ENCODE peak calls at places on chromosomes 5 and 9, in four cellular contexts. One of them, this sample, is unnamed.

GRCh38 chr9:124752967-124753366 is 18.1 kb downstream of the NR6A1 start:
- DNase-seq in activated T-helper 1 cell treated with anti-CD3 and anti-CD28 coated beads, Interleukin-2, amount 50 U/mL, for 16 hours: no peak
- DNase-seq in CD4-positive, alpha-beta T cell: no peak
- DNase-seq in CMK: no peak
- DNase-seq in this sample: no peak

GRCh38 chr5:165457854-165458481 is 1952.5 kb downstream of the MAT2B start:
- DNase-seq in activated T-helper 1 cell treated with anti-CD3 and anti-CD28 coated beads, Interleukin-2, amount 50 U/mL, for 16 hours: no peak
- DNase-seq in CD4-positive, alpha-beta T cell: no peak
- DNase-seq in CMK: no peak
- DNase-seq in this sample: no peak

GRCh38 chr5:139664273-139664693 is 16.1 kb downstream of the CXXC5 start:
- DNase-seq in activated T-helper 1 cell treated with anti-CD3 and anti-CD28 coated beads, Interleukin-2, amount 50 U/mL, for 16 hours: no peak
- DNase-seq in CD4-positive, alpha-beta T cell: no peak
- DNase-seq in CMK: no peak
- DNase-seq in this sample: peak

GRCh38 chr5:149140197-149141002 is 893 bp upstream of the ABLIM3 start:
- DNase-seq in activated T-helper 1 cell treated with anti-CD3 and anti-CD28 coated beads, Interleukin-2, amount 50 U/mL, for 16 hours: no peak
- DNase-seq in CD4-positive, alpha-beta T cell: no peak
- DNase-seq in CMK: no peak
- DNase-seq in this sample: no peak

GRCh38 chr5:100694100-100694499 is 158.9 kb downstream of the FAM174A start:
- DNase-seq in activated T-helper 1 cell treated with anti-CD3 and anti-CD28 coated beads, Interleukin-2, amount 50 U/mL, for 16 hours: no peak
- DNase-seq in CD4-positive, alpha-beta T cell: no peak
- DNase-seq in CMK: no peak
- DNase-seq in this sample: no peak

GRCh38 chr9:69264526-69264925 is 60.5 kb upstream of the ENTREP1 start:
- DNase-seq in activated T-helper 1 cell treated with anti-CD3 and anti-CD28 coated beads, Interleukin-2, amount 50 U/mL, for 16 hours: no peak
- DNase-seq in CD4-positive, alpha-beta T cell: no peak
- DNase-seq in CMK: no peak
- DNase-seq in this sample: no peak

GRCh38 chr9:121483049-121483448 is 16.6 kb downstream of the GGTA1 start:
- DNase-seq in activated T-helper 1 cell treated with anti-CD3 and anti-CD28 coated beads, Interleukin-2, amount 50 U/mL, for 16 hours: no peak
- DNase-seq in CD4-positive, alpha-beta T cell: no peak
- DNase-seq in CMK: no peak
- DNase-seq in this sample: no peak

GRCh38 chr9:128393171-128393761 is 22.1 kb downstream of the URM1 start:
- DNase-seq in activated T-helper 1 cell treated with anti-CD3 and anti-CD28 coated beads, Interleukin-2, amount 50 U/mL, for 16 hours: no peak
- DNase-seq in CD4-positive, alpha-beta T cell: no peak
- DNase-seq in CMK: no peak
- DNase-seq in this sample: no peak

GRCh38 chr5:109242518-109242917 is 167.3 kb downstream of the PJA2 start:
- DNase-seq in activated T-helper 1 cell treated with anti-CD3 and anti-CD28 coated beads, Interleukin-2, amount 50 U/mL, for 16 hours: no peak
- DNase-seq in CD4-positive, alpha-beta T cell: no peak
- DNase-seq in CMK: no peak
- DNase-seq in this sample: no peak

GRCh38 chr5:171588790-171589189 is 169.3 kb downstream of the FGF18 start:
- DNase-seq in activated T-helper 1 cell treated with anti-CD3 and anti-CD28 coated beads, Interleukin-2, amount 50 U/mL, for 16 hours: no peak
- DNase-seq in CD4-positive, alpha-beta T cell: no peak
- DNase-seq in CMK: no peak
- DNase-seq in this sample: no peak

GRCh38 chr5:120257358-120257971 is 206.6 kb upstream of the PRR16 start:
- DNase-seq in activated T-helper 1 cell treated with anti-CD3 and anti-CD28 coated beads, Interleukin-2, amount 50 U/mL, for 16 hours: no peak
- DNase-seq in CD4-positive, alpha-beta T cell: no peak
- DNase-seq in CMK: no peak
- DNase-seq in this sample: no peak

GRCh38 chr9:115694991-115695390 is 458.6 kb upstream of the PAPPA start:
- DNase-seq in activated T-helper 1 cell treated with anti-CD3 and anti-CD28 coated beads, Interleukin-2, amount 50 U/mL, for 16 hours: no peak
- DNase-seq in CD4-positive, alpha-beta T cell: no peak
- DNase-seq in CMK: no peak
- DNase-seq in this sample: no peak

GRCh38 chr5:113202904-113203716 is 226.5 kb downstream of the DCP2 start:
- DNase-seq in activated T-helper 1 cell treated with anti-CD3 and anti-CD28 coated beads, Interleukin-2, amount 50 U/mL, for 16 hours: no peak
- DNase-seq in CD4-positive, alpha-beta T cell: no peak
- DNase-seq in CMK: no peak
- DNase-seq in this sample: no peak

GRCh38 chr9:93138171-93138764 is 4.2 kb upstream of the NINJ1 start:
- DNase-seq in activated T-helper 1 cell treated with anti-CD3 and anti-CD28 coated beads, Interleukin-2, amount 50 U/mL, for 16 hours: no peak
- DNase-seq in CD4-positive, alpha-beta T cell: no peak
- DNase-seq in CMK: no peak
- DNase-seq in this sample: no peak

GRCh38 chr9:112166176-112167140 is 8.6 kb downstream of the SUSD1 start:
- DNase-seq in activated T-helper 1 cell treated with anti-CD3 and anti-CD28 coated beads, Interleukin-2, amount 50 U/mL, for 16 hours: no peak
- DNase-seq in CD4-positive, alpha-beta T cell: no peak
- DNase-seq in CMK: no peak
- DNase-seq in this sample: no peak

GRCh38 chr5:113776168-113776567 is 262.7 kb downstream of the YTHDC2 start:
- DNase-seq in activated T-helper 1 cell treated with anti-CD3 and anti-CD28 coated beads, Interleukin-2, amount 50 U/mL, for 16 hours: no peak
- DNase-seq in CD4-positive, alpha-beta T cell: no peak
- DNase-seq in CMK: no peak
- DNase-seq in this sample: no peak